ENCODE peak calls at places on chromosomes 16 and 17, in nine cellular contexts. One of them, this sample, is unnamed.

GRCh38 chr17:39064814-39065213 is 86.6 kb downstream of the PLXDC1 start:
- DNase-seq in tibial artery: no peak
- DNase-seq in substantia nigra: no peak
- DNase-seq in dorsolateral prefrontal cortex: no peak
- DNase-seq in anterior cingulate cortex: no peak
- DNase-seq in posterior cingulate gyrus: no peak
- DNase-seq in caudate nucleus: no peak
- DNase-seq in astrocyte: peak; percentile 34
- DNase-seq in stimulated activated CD8-positive, alpha-beta memory T cell treated with anti-CD3 and anti-CD28 coated beads, Interleukin-7, amount 100 ng/mL, for 24 hours: no peak
- DNase-seq in this sample: no peak

GRCh38 chr17:2347805-2348685 is 10.7 kb downstream of the SGSM2 start:
- DNase-seq in tibial artery: no peak
- DNase-seq in substantia nigra: no peak
- DNase-seq in dorsolateral prefrontal cortex: peak; percentile 43
- DNase-seq in anterior cingulate cortex: no peak
- DNase-seq in posterior cingulate gyrus: peak; percentile 34
- DNase-seq in caudate nucleus: peak; percentile 45
- DNase-seq in astrocyte: peak; percentile 66
- DNase-seq in stimulated activated CD8-positive, alpha-beta memory T cell treated with anti-CD3 and anti-CD28 coated beads, Interleukin-7, amount 100 ng/mL, for 24 hours: no peak
- DNase-seq in this sample: peak; percentile 65

GRCh38 chr16:71769222-71769621 is 39.4 kb downstream of the AP1G1 start:
- DNase-seq in tibial artery: no peak
- DNase-seq in substantia nigra: no peak
- DNase-seq in dorsolateral prefrontal cortex: no peak
- DNase-seq in anterior cingulate cortex: no peak
- DNase-seq in posterior cingulate gyrus: no peak
- DNase-seq in caudate nucleus: no peak
- DNase-seq in astrocyte: no peak
- DNase-seq in stimulated activated CD8-positive, alpha-beta memory T cell treated with anti-CD3 and anti-CD28 coated beads, Interleukin-7, amount 100 ng/mL, for 24 hours: no peak
- DNase-seq in this sample: no peak

GRCh38 chr17:33090806-33091205 is 99.2 kb downstream of the SPACA3 start:
- DNase-seq in tibial artery: no peak
- DNase-seq in substantia nigra: no peak
- DNase-seq in dorsolateral prefrontal cortex: no peak
- DNase-seq in anterior cingulate cortex: no peak
- DNase-seq in posterior cingulate gyrus: no peak
- DNase-seq in caudate nucleus: no peak
- DNase-seq in astrocyte: peak; percentile 56
- DNase-seq in stimulated activated CD8-positive, alpha-beta memory T cell treated with anti-CD3 and anti-CD28 coated beads, Interleukin-7, amount 100 ng/mL, for 24 hours: no peak
- DNase-seq in this sample: no peak

GRCh38 chr16:85402910-85403692 is 210.0 kb upstream of the GSE1 start:
- DNase-seq in tibial artery: no peak
- DNase-seq in substantia nigra: no peak
- DNase-seq in dorsolateral prefrontal cortex: peak; percentile 24
- DNase-seq in anterior cingulate cortex: no peak
- DNase-seq in posterior cingulate gyrus: no peak
- DNase-seq in caudate nucleus: no peak
- DNase-seq in astrocyte: peak; percentile 76
- DNase-seq in stimulated activated CD8-positive, alpha-beta memory T cell treated with anti-CD3 and anti-CD28 coated beads, Interleukin-7, amount 100 ng/mL, for 24 hours: no peak
- DNase-seq in this sample: peak; percentile 81

GRCh38 chr17:36878216-36878615 is 59.1 kb upstream of the LHX1 start:
- DNase-seq in tibial artery: no peak
- DNase-seq in substantia nigra: no peak
- DNase-seq in dorsolateral prefrontal cortex: no peak
- DNase-seq in anterior cingulate cortex: no peak
- DNase-seq in posterior cingulate gyrus: no peak
- DNase-seq in caudate nucleus: no peak
- DNase-seq in astrocyte: no peak
- DNase-seq in stimulated activated CD8-positive, alpha-beta memory T cell treated with anti-CD3 and anti-CD28 coated beads, Interleukin-7, amount 100 ng/mL, for 24 hours: no peak
- DNase-seq in this sample: no peak

GRCh38 chr16:88534731-88535141 is 35.5 kb upstream of the ZC3H18 start:
- DNase-seq in tibial artery: no peak
- DNase-seq in substantia nigra: no peak
- DNase-seq in dorsolateral prefrontal cortex: peak; percentile 47
- DNase-seq in anterior cingulate cortex: no peak
- DNase-seq in posterior cingulate gyrus: no peak
- DNase-seq in caudate nucleus: no peak
- DNase-seq in astrocyte: peak; percentile 29
- DNase-seq in stimulated activated CD8-positive, alpha-beta memory T cell treated with anti-CD3 and anti-CD28 coated beads, Interleukin-7, amount 100 ng/mL, for 24 hours: no peak
- DNase-seq in this sample: peak; percentile 13

GRCh38 chr16:4651842-4652241 is 27.2 kb downstream of the MGRN1 start:
- DNase-seq in tibial artery: no peak
- DNase-seq in substantia nigra: no peak
- DNase-seq in dorsolateral prefrontal cortex: no peak
- DNase-seq in anterior cingulate cortex: no peak
- DNase-seq in posterior cingulate gyrus: no peak
- DNase-seq in caudate nucleus: no peak
- DNase-seq in astrocyte: no peak
- DNase-seq in stimulated activated CD8-positive, alpha-beta memory T cell treated with anti-CD3 and anti-CD28 coated beads, Interleukin-7, amount 100 ng/mL, for 24 hours: no peak
- DNase-seq in this sample: no peak

GRCh38 chr17:69870091-69870530 is 204.9 kb upstream of the KCNJ16 start:
- DNase-seq in tibial artery: no peak
- DNase-seq in substantia nigra: no peak
- DNase-seq in dorsolateral prefrontal cortex: no peak
- DNase-seq in anterior cingulate cortex: no peak
- DNase-seq in posterior cingulate gyrus: no peak
- DNase-seq in caudate nucleus: no peak
- DNase-seq in astrocyte: peak; percentile 91
- DNase-seq in stimulated activated CD8-positive, alpha-beta memory T cell treated with anti-CD3 and anti-CD28 coated beads, Interleukin-7, amount 100 ng/mL, for 24 hours: no peak
- DNase-seq in this sample: peak; percentile 42

GRCh38 chr16:29146266-29146665 is 161.4 kb downstream of the LAT start:
- DNase-seq in tibial artery: no peak
- DNase-seq in substantia nigra: no peak
- DNase-seq in dorsolateral prefrontal cortex: no peak
- DNase-seq in anterior cingulate cortex: no peak
- DNase-seq in posterior cingulate gyrus: no peak
- DNase-seq in caudate nucleus: no peak
- DNase-seq in astrocyte: no peak
- DNase-seq in stimulated activated CD8-positive, alpha-beta memory T cell treated with anti-CD3 and anti-CD28 coated beads, Interleukin-7, amount 100 ng/mL, for 24 hours: no peak
- DNase-seq in this sample: no peak

This sample was measured in brain microvascular endothelial cell.